ENCODE peak calls at places on chromosome 9, in eight cellular contexts. One of them, this sample, is unnamed.

GRCh38 chr9:128340691-128341434 is 536 bp downstream of the SLC27A4 start:
- DNase-seq in left ventricle myocardium inferior: no peak
- DNase-seq in prostate gland: no peak
- DNase-seq in astrocyte: no peak
- DNase-seq in PC-3: no peak
- DNase-seq in adrenal gland: peak; percentile 25
- DNase-seq in H9: peak; percentile 41
- DNase-seq in CD8-positive, alpha-beta T cell: no peak
- DNase-seq in this sample: no peak

GRCh38 chr9:112029921-112030444 is 133.4 kb downstream of the UGCG start:
- DNase-seq in left ventricle myocardium inferior: no peak
- DNase-seq in prostate gland: no peak
- DNase-seq in astrocyte: peak; percentile 72
- DNase-seq in PC-3: peak; percentile 79
- DNase-seq in adrenal gland: no peak
- DNase-seq in H9: no peak
- DNase-seq in CD8-positive, alpha-beta T cell: no peak
- DNase-seq in this sample: no peak

GRCh38 chr9:133463234-133463863 is 3.6 kb downstream of the CACFD1 start:
- DNase-seq in left ventricle myocardium inferior: no peak
- DNase-seq in prostate gland: no peak
- DNase-seq in astrocyte: no peak
- DNase-seq in PC-3: no peak
- DNase-seq in adrenal gland: no peak
- DNase-seq in H9: peak; percentile 81
- DNase-seq in CD8-positive, alpha-beta T cell: no peak
- DNase-seq in this sample: no peak

GRCh38 chr9:124297553-124297905 is 39.8 kb downstream of the NEK6 start:
- DNase-seq in left ventricle myocardium inferior: peak; percentile 88
- DNase-seq in prostate gland: peak; percentile 86
- DNase-seq in astrocyte: peak; percentile 98
- DNase-seq in PC-3: peak; percentile 88
- DNase-seq in adrenal gland: peak; percentile 44
- DNase-seq in H9: peak; percentile 77
- DNase-seq in CD8-positive, alpha-beta T cell: no peak
- DNase-seq in this sample: no peak

GRCh38 chr9:107286057-107286456 is 3.0 kb downstream of the RAD23B start:
- DNase-seq in left ventricle myocardium inferior: no peak
- DNase-seq in prostate gland: peak; percentile 43
- DNase-seq in astrocyte: peak; percentile 44
- DNase-seq in PC-3: peak; percentile 52
- DNase-seq in adrenal gland: no peak
- DNase-seq in H9: no peak
- DNase-seq in CD8-positive, alpha-beta T cell: no peak
- DNase-seq in this sample: no peak

GRCh38 chr9:134139081-134139480 is 3.2 kb downstream of the WDR5 start:
- DNase-seq in left ventricle myocardium inferior: no peak
- DNase-seq in prostate gland: no peak
- DNase-seq in astrocyte: peak; percentile 19
- DNase-seq in PC-3: no peak
- DNase-seq in adrenal gland: no peak
- DNase-seq in H9: no peak
- DNase-seq in CD8-positive, alpha-beta T cell: no peak
- DNase-seq in this sample: no peak

GRCh38 chr9:131872006-131872405 is 132.1 kb upstream of the RAPGEF1 start:
- DNase-seq in left ventricle myocardium inferior: no peak
- DNase-seq in prostate gland: no peak
- DNase-seq in astrocyte: no peak
- DNase-seq in PC-3: no peak
- DNase-seq in adrenal gland: no peak
- DNase-seq in H9: peak; percentile 61
- DNase-seq in CD8-positive, alpha-beta T cell: no peak
- DNase-seq in this sample: no peak

GRCh38 chr9:101397746-101398334 is 578 bp downstream of the MRPL50 start:
- DNase-seq in left ventricle myocardium inferior: no peak
- DNase-seq in prostate gland: peak; percentile 5
- DNase-seq in astrocyte: no peak
- DNase-seq in PC-3: no peak
- DNase-seq in adrenal gland: no peak
- DNase-seq in H9: no peak
- DNase-seq in CD8-positive, alpha-beta T cell: no peak
- DNase-seq in this sample: no peak

GRCh38 chr9:114678847-114679246 is 3.1 kb downstream of the TEX48 start:
- DNase-seq in left ventricle myocardium inferior: no peak
- DNase-seq in prostate gland: no peak
- DNase-seq in astrocyte: peak; percentile 41
- DNase-seq in PC-3: no peak
- DNase-seq in adrenal gland: no peak
- DNase-seq in H9: no peak
- DNase-seq in CD8-positive, alpha-beta T cell: no peak
- DNase-seq in this sample: no peak

GRCh38 chr9:78363221-78363620 is 66.3 kb downstream of the PSAT1 start:
- DNase-seq in left ventricle myocardium inferior: no peak
- DNase-seq in prostate gland: peak; percentile 28
- DNase-seq in astrocyte: peak; percentile 34
- DNase-seq in PC-3: peak; percentile 47
- DNase-seq in adrenal gland: no peak
- DNase-seq in H9: no peak
- DNase-seq in CD8-positive, alpha-beta T cell: no peak
- DNase-seq in this sample: no peak

GRCh38 chr9:76773051-76773450 is 8.8 kb downstream of the PCA3 start:
- DNase-seq in left ventricle myocardium inferior: no peak
- DNase-seq in prostate gland: no peak
- DNase-seq in astrocyte: peak; percentile 61
- DNase-seq in PC-3: no peak
- DNase-seq in adrenal gland: no peak
- DNase-seq in H9: no peak
- DNase-seq in CD8-positive, alpha-beta T cell: no peak
- DNase-seq in this sample: no peak

DNA sequence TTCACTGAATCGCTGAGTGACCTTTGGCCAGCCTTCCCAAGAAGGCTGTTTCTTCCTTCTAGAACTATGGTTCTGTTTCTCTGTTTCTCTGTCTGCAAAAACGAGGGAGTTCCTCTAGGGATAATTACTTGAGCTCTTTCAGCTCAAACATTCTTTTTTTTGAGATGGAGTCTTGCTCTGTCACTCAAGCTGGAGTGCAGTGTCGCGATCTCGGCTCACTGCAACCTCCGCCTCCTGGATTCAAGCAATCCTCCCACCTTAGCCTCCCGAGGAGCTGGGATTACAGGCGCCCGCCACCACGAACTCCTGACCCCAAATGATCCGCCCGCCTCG is 656 bp downstream of the TOMM5 start:
- DNase-seq in left ventricle myocardium inferior: no peak
- DNase-seq in prostate gland: no peak
- DNase-seq in astrocyte: no peak
- DNase-seq in PC-3: no peak
- DNase-seq in adrenal gland: no peak
- DNase-seq in H9: no peak
- DNase-seq in CD8-positive, alpha-beta T cell: no peak
- DNase-seq in this sample: no peak
- H3K27ac ChIP-seq in left ventricle myocardium inferior: peak overlapping the region; percentile 90
- H3K27ac ChIP-seq in prostate gland: peak overlapping the region; percentile 73
- H3K27ac ChIP-seq in astrocyte: peak overlapping the region; percentile 83
- H3K27ac ChIP-seq in PC-3: peak overlapping the region; percentile 73
- H3K27ac ChIP-seq in adrenal gland: peak overlapping the region; percentile 92
- H3K27ac ChIP-seq in H9: no peak overlapping the region
- H3K27ac ChIP-seq in CD8-positive, alpha-beta T cell: peak overlapping the region; percentile 79
- H3K27ac ChIP-seq in this sample: no peak overlapping the region

GRCh38 chr9:130463141-130463540 is 18.4 kb downstream of the ASS1 start:
- DNase-seq in left ventricle myocardium inferior: no peak
- DNase-seq in prostate gland: no peak
- DNase-seq in astrocyte: no peak
- DNase-seq in PC-3: no peak
- DNase-seq in adrenal gland: no peak
- DNase-seq in H9: no peak
- DNase-seq in CD8-positive, alpha-beta T cell: no peak
- DNase-seq in this sample: no peak

GRCh38 chr9:130465383-130466096 is 20.8 kb downstream of the ASS1 start:
- DNase-seq in left ventricle myocardium inferior: no peak
- DNase-seq in prostate gland: no peak
- DNase-seq in astrocyte: no peak
- DNase-seq in PC-3: no peak
- DNase-seq in adrenal gland: no peak
- DNase-seq in H9: peak; percentile 51
- DNase-seq in CD8-positive, alpha-beta T cell: no peak
- DNase-seq in this sample: no peak

GRCh38 chr9:130462685-130463084 is 17.9 kb downstream of the ASS1 start:
- DNase-seq in left ventricle myocardium inferior: no peak
- DNase-seq in prostate gland: no peak
- DNase-seq in astrocyte: no peak
- DNase-seq in PC-3: no peak
- DNase-seq in adrenal gland: no peak
- DNase-seq in H9: no peak
- DNase-seq in CD8-positive, alpha-beta T cell: no peak
- DNase-seq in this sample: no peak

GRCh38 chr9:130461731-130462130 is 17.0 kb downstream of the ASS1 start:
- DNase-seq in left ventricle myocardium inferior: no peak
- DNase-seq in prostate gland: no peak
- DNase-seq in astrocyte: no peak
- DNase-seq in PC-3: no peak
- DNase-seq in adrenal gland: no peak
- DNase-seq in H9: no peak
- DNase-seq in CD8-positive, alpha-beta T cell: no peak
- DNase-seq in this sample: no peak

DNA sequence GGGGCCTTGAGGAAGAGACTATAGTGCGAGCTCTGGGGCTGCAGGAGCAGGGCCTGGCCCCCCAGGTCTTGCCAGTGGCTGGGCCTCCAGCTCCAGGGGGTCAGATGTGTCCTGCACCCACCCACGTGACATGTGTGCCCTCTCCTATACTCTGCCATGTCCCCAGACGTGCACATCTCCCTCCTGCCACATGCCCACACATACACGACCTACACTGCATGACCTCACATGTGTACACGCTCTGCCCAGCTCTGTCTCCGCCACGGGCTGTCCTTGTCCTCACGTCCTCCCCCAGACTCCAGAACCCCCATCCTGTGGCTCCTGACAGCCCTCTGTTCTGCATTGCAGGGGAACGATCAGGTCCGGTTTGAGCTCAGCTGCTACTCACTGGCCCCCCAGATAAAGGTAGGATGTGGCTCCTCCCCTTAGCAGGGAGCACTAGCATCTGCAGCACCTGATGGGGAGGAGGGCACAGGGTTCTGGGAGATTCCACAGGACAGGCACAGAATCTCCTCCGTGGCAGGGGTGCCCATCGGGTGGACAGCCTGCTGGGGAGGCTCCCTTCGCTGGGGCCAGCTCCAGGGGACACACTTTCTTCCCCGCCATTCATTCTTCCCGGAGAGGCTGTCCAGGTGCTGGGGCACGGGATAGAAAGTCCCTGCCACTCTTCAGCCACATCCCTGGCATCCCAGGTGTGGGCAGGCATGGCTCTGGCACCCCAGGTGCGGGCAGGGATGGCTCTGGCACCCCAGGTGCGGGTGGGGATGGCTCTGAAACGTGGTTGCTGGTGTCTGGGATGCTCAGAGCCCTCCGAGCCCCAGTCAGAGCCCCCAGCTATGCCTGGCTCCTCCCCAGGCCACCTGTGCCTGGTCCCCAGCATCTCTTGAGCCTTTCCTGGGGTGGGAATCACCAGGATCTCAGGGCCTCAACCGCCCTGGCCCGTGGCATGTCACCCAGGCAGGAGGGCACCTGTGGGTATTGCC is 19.3 kb downstream of the ASS1 start:
- DNase-seq in left ventricle myocardium inferior: no peak
- DNase-seq in prostate gland: no peak
- DNase-seq in astrocyte: no peak
- DNase-seq in PC-3: no peak
- DNase-seq in adrenal gland: no peak
- DNase-seq in H9: no peak
- DNase-seq in CD8-positive, alpha-beta T cell: no peak
- DNase-seq in this sample: no peak
- TF ChIP-seq CTCF in left ventricle myocardium inferior: no peak
- TF ChIP-seq CTCF in prostate gland: no peak
- TF ChIP-seq CTCF in astrocyte: no peak
- TF ChIP-seq CTCF in PC-3: no peak
- TF ChIP-seq CTCF in adrenal gland: no peak
- TF ChIP-seq CTCF in H9: no peak
- TF ChIP-seq CTCF in CD8-positive, alpha-beta T cell: no peak
- TF ChIP-seq CTCF in this sample: no peak

GRCh38 chr9:4349841-4350418 is 50.1 kb upstream of the GLIS3 start:
- DNase-seq in left ventricle myocardium inferior: no peak
- DNase-seq in prostate gland: no peak
- DNase-seq in astrocyte: no peak
- DNase-seq in PC-3: no peak
- DNase-seq in adrenal gland: no peak
- DNase-seq in H9: peak; percentile 38
- DNase-seq in CD8-positive, alpha-beta T cell: no peak
- DNase-seq in this sample: no peak
- H3K27ac ChIP-seq in left ventricle myocardium inferior: no peak overlapping the region
- H3K27ac ChIP-seq in prostate gland: no peak overlapping the region
- H3K27ac ChIP-seq in astrocyte: no peak overlapping the region
- H3K27ac ChIP-seq in PC-3: no peak overlapping the region
- H3K27ac ChIP-seq in adrenal gland: no peak overlapping the region
- H3K27ac ChIP-seq in H9: no peak overlapping the region
- H3K27ac ChIP-seq in CD8-positive, alpha-beta T cell: no peak overlapping the region
- H3K27ac ChIP-seq in this sample: no peak overlapping the region

GRCh38 chr9:74771262-74771585 is 116.5 kb downstream of the TRPM6 start:
- DNase-seq in left ventricle myocardium inferior: no peak
- DNase-seq in prostate gland: no peak
- DNase-seq in astrocyte: no peak
- DNase-seq in PC-3: no peak
- DNase-seq in adrenal gland: no peak
- DNase-seq in H9: no peak
- DNase-seq in CD8-positive, alpha-beta T cell: no peak
- DNase-seq in this sample: no peak
- TF ChIP-seq CTCF in left ventricle myocardium inferior: no peak
- TF ChIP-seq CTCF in prostate gland: no peak
- TF ChIP-seq CTCF in astrocyte: no peak
- TF ChIP-seq CTCF in PC-3: peak; percentile 29
- TF ChIP-seq CTCF in adrenal gland: no peak
- TF ChIP-seq CTCF in H9: peak; percentile 23
- TF ChIP-seq CTCF in CD8-positive, alpha-beta T cell: peak; percentile 34
- TF ChIP-seq CTCF in this sample: peak; percentile 48

GRCh38 chr9:27467486-27467885 is 56.6 kb upstream of the IFNK start:
- DNase-seq in left ventricle myocardium inferior: no peak
- DNase-seq in prostate gland: no peak
- DNase-seq in astrocyte: no peak
- DNase-seq in PC-3: no peak
- DNase-seq in adrenal gland: no peak
- DNase-seq in H9: no peak
- DNase-seq in CD8-positive, alpha-beta T cell: no peak
- DNase-seq in this sample: no peak

GRCh38 chr9:27462434-27462833 is 61.7 kb upstream of the IFNK start:
- DNase-seq in left ventricle myocardium inferior: no peak
- DNase-seq in prostate gland: no peak
- DNase-seq in astrocyte: no peak
- DNase-seq in PC-3: no peak
- DNase-seq in adrenal gland: no peak
- DNase-seq in H9: no peak
- DNase-seq in CD8-positive, alpha-beta T cell: no peak
- DNase-seq in this sample: no peak

GRCh38 chr9:27460225-27461023 is 63.7 kb upstream of the IFNK start:
- DNase-seq in left ventricle myocardium inferior: no peak
- DNase-seq in prostate gland: no peak
- DNase-seq in astrocyte: no peak
- DNase-seq in PC-3: peak; percentile 81
- DNase-seq in adrenal gland: peak; percentile 31
- DNase-seq in H9: no peak
- DNase-seq in CD8-positive, alpha-beta T cell: no peak
- DNase-seq in this sample: no peak

GRCh38 chr9:27468000-27468399 is 56.1 kb upstream of the IFNK start:
- DNase-seq in left ventricle myocardium inferior: no peak
- DNase-seq in prostate gland: no peak
- DNase-seq in astrocyte: no peak
- DNase-seq in PC-3: no peak
- DNase-seq in adrenal gland: no peak
- DNase-seq in H9: no peak
- DNase-seq in CD8-positive, alpha-beta T cell: no peak
- DNase-seq in this sample: no peak

GRCh38 chr9:27462846-27463245 is 61.2 kb upstream of the IFNK start:
- DNase-seq in left ventricle myocardium inferior: no peak
- DNase-seq in prostate gland: no peak
- DNase-seq in astrocyte: no peak
- DNase-seq in PC-3: peak; percentile 6
- DNase-seq in adrenal gland: no peak
- DNase-seq in H9: no peak
- DNase-seq in CD8-positive, alpha-beta T cell: no peak
- DNase-seq in this sample: no peak
- H3K27ac ChIP-seq in left ventricle myocardium inferior: no peak overlapping the region
- H3K27ac ChIP-seq in prostate gland: no peak overlapping the region
- H3K27ac ChIP-seq in astrocyte: no peak overlapping the region
- H3K27ac ChIP-seq in PC-3: no peak overlapping the region
- H3K27ac ChIP-seq in adrenal gland: no peak overlapping the region
- H3K27ac ChIP-seq in H9: no peak overlapping the region
- H3K27ac ChIP-seq in CD8-positive, alpha-beta T cell: no peak overlapping the region
- H3K27ac ChIP-seq in this sample: no peak overlapping the region

This sample was measured in CD4-positive, alpha-beta T cell.